ENCODE peak calls at places on chromosome 11, in four cellular contexts. One of them, this sample, is unnamed.

GRCh38 chr11:74611369-74611861 is 19.0 kb downstream of the POLD3 start:
- DNase-seq in A549: peak
- DNase-seq in K562: no peak
- DNase-seq in GM12878: no peak
- DNase-seq in this sample: peak

GRCh38 chr11:80330302-80330701 is 889.5 kb upstream of the TENM4 start:
- DNase-seq in A549: no peak
- DNase-seq in K562: no peak
- DNase-seq in GM12878: no peak
- DNase-seq in this sample: peak

GRCh38 chr11:1034001-1034400 is 2.5 kb downstream of the MUC6 start:
- DNase-seq in A549: no peak
- DNase-seq in K562: no peak
- DNase-seq in GM12878: no peak
- DNase-seq in this sample: no peak

GRCh38 chr11:73273246-73273890 is 1.2 kb downstream of the P2RY6 start:
- DNase-seq in A549: no peak
- DNase-seq in K562: no peak
- DNase-seq in GM12878: no peak
- DNase-seq in this sample: no peak

GRCh38 chr11:116958246-116958645 is 120.8 kb upstream of the APOA1 start:
- DNase-seq in A549: no peak
- DNase-seq in K562: no peak
- DNase-seq in GM12878: no peak
- DNase-seq in this sample: no peak

GRCh38 chr11:63882555-63883242 is 34.3 kb downstream of the RCOR2 start:
- DNase-seq in A549: no peak
- DNase-seq in K562: no peak
- DNase-seq in GM12878: no peak
- DNase-seq in this sample: no peak

GRCh38 chr11:132248585-132248984 is 878.2 kb downstream of the NTM start:
- DNase-seq in A549: no peak
- DNase-seq in K562: no peak
- DNase-seq in GM12878: no peak
- DNase-seq in this sample: no peak

GRCh38 chr11:69088676-69089146 is 40.0 kb downstream of the TPCN2 start:
- DNase-seq in A549: peak
- DNase-seq in K562: peak
- DNase-seq in GM12878: peak
- DNase-seq in this sample: peak

GRCh38 chr11:976431-977160 is 50.9 kb downstream of the AP2A2 start:
- DNase-seq in A549: no peak
- DNase-seq in K562: no peak
- DNase-seq in GM12878: no peak
- DNase-seq in this sample: no peak

GRCh38 chr11:83573097-83573496 is 286.9 kb upstream of the CCDC90B start:
- DNase-seq in A549: no peak
- DNase-seq in K562: no peak
- DNase-seq in GM12878: no peak
- DNase-seq in this sample: peak

GRCh38 chr11:111586305-111586915 is 15.8 kb upstream of the SIK2 start:
- DNase-seq in A549: peak
- DNase-seq in K562: peak
- DNase-seq in GM12878: no peak
- DNase-seq in this sample: peak

GRCh38 chr11:1708716-1709115 is 11.7 kb downstream of the KRTAP5-6 start:
- DNase-seq in A549: no peak
- DNase-seq in K562: no peak
- DNase-seq in GM12878: no peak
- DNase-seq in this sample: no peak

GRCh38 chr11:78656327-78656726 is 81.7 kb upstream of the NARS2 start:
- DNase-seq in A549: no peak
- DNase-seq in K562: no peak
- DNase-seq in GM12878: no peak
- DNase-seq in this sample: no peak

GRCh38 chr11:66729447-66729846 is 431 bp upstream of the SPTBN2 start:
- DNase-seq in A549: no peak
- DNase-seq in K562: no peak
- DNase-seq in GM12878: no peak
- DNase-seq in this sample: no peak

GRCh38 chr11:120832609-120833221 is 191.2 kb upstream of the TBCEL start:
- DNase-seq in A549: no peak
- DNase-seq in K562: no peak
- DNase-seq in GM12878: no peak
- DNase-seq in this sample: no peak

GRCh38 chr11:114216804-114217195 is 79.4 kb upstream of the NNMT start:
- DNase-seq in A549: no peak
- DNase-seq in K562: no peak
- DNase-seq in GM12878: no peak
- DNase-seq in this sample: no peak

GRCh38 chr11:124761301-124762021 is 629 bp downstream of the ESAM start:
- DNase-seq in A549: no peak
- DNase-seq in K562: no peak
- DNase-seq in GM12878: no peak
- DNase-seq in this sample: no peak

GRCh38 chr11:117871160-117871559 is 5.3 kb downstream of the FXYD6 start:
- DNase-seq in A549: no peak
- DNase-seq in K562: no peak
- DNase-seq in GM12878: no peak
- DNase-seq in this sample: no peak

GRCh38 chr11:73126804-73127480 is 15.2 kb downstream of the FCHSD2 start:
- DNase-seq in A549: no peak
- DNase-seq in K562: no peak
- DNase-seq in GM12878: no peak
- DNase-seq in this sample: no peak

GRCh38 chr11:43835104-43835503 is 45.5 kb upstream of the ALKBH3 start:
- DNase-seq in A549: no peak
- DNase-seq in K562: no peak
- DNase-seq in GM12878: no peak
- DNase-seq in this sample: no peak

GRCh38 chr11:34175284-34176019 is 70.0 kb downstream of the NAT10 start:
- DNase-seq in A549: no peak
- DNase-seq in K562: peak
- DNase-seq in GM12878: no peak
- DNase-seq in this sample: no peak

GRCh38 chr11:122656631-122657101 is 1.1 kb downstream of the UBASH3B start:
- DNase-seq in A549: peak
- DNase-seq in K562: no peak
- DNase-seq in GM12878: no peak
- DNase-seq in this sample: peak

GRCh38 chr11:116791002-116791812 is 472 bp downstream of the APOA5 start:
- DNase-seq in A549: peak
- DNase-seq in K562: peak
- DNase-seq in GM12878: no peak
- DNase-seq in this sample: peak

GRCh38 chr11:83033972-83034672 is 37.6 kb downstream of the RAB30 start:
- DNase-seq in A549: no peak
- DNase-seq in K562: no peak
- DNase-seq in GM12878: no peak
- DNase-seq in this sample: peak

GRCh38 chr11:75238595-75239245 is 1.9 kb upstream of the TPBGL start:
- DNase-seq in A549: no peak
- DNase-seq in K562: no peak
- DNase-seq in GM12878: no peak
- DNase-seq in this sample: no peak

GRCh38 chr11:126100681-126101080 is 38.0 kb upstream of the CDON start:
- DNase-seq in A549: no peak
- DNase-seq in K562: no peak
- DNase-seq in GM12878: no peak
- DNase-seq in this sample: no peak

GRCh38 chr11:85170184-85170583 is 457.0 kb downstream of the DLG2 start:
- DNase-seq in A549: peak
- DNase-seq in K562: no peak
- DNase-seq in GM12878: no peak
- DNase-seq in this sample: peak

GRCh38 chr11:72576196-72576595 is 98.0 kb downstream of the PDE2A start:
- DNase-seq in A549: no peak
- DNase-seq in K562: no peak
- DNase-seq in GM12878: no peak
- DNase-seq in this sample: no peak

GRCh38 chr11:26109658-26110393 is 222.1 kb upstream of the ANO3 start:
- DNase-seq in A549: no peak
- DNase-seq in K562: no peak
- DNase-seq in GM12878: no peak
- DNase-seq in this sample: peak

GRCh38 chr11:69209936-69210659 is 54.4 kb downstream of the SMIM38 start:
- DNase-seq in A549: no peak
- DNase-seq in K562: peak
- DNase-seq in GM12878: peak
- DNase-seq in this sample: no peak

GRCh38 chr11:78425436-78425835 is 7.8 kb upstream of the GAB2 start:
- DNase-seq in A549: no peak
- DNase-seq in K562: no peak
- DNase-seq in GM12878: no peak
- DNase-seq in this sample: no peak

GRCh38 chr11:6735306-6735705 is 36.5 kb downstream of the OR2AG2 start:
- DNase-seq in A549: no peak
- DNase-seq in K562: no peak
- DNase-seq in GM12878: no peak
- DNase-seq in this sample: no peak

GRCh38 chr11:86891020-86891419 is 64.2 kb downstream of the FZD4 start:
- DNase-seq in A549: no peak
- DNase-seq in K562: no peak
- DNase-seq in GM12878: no peak
- DNase-seq in this sample: no peak

GRCh38 chr11:995752-996420 is 40.6 kb downstream of the MUC6 start:
- DNase-seq in A549: no peak
- DNase-seq in K562: peak
- DNase-seq in GM12878: peak
- DNase-seq in this sample: no peak

GRCh38 chr11:46895821-46896220 is 22.5 kb downstream of the LRP4 start:
- DNase-seq in A549: no peak
- DNase-seq in K562: no peak
- DNase-seq in GM12878: no peak
- DNase-seq in this sample: no peak

GRCh38 chr11:46894506-46894905 is 23.8 kb downstream of the LRP4 start:
- DNase-seq in A549: no peak
- DNase-seq in K562: no peak
- DNase-seq in GM12878: no peak
- DNase-seq in this sample: no peak

GRCh38 chr11:46898396-46899095 is 19.8 kb downstream of the LRP4 start:
- DNase-seq in A549: no peak
- DNase-seq in K562: no peak
- DNase-seq in GM12878: no peak
- DNase-seq in this sample: no peak

GRCh38 chr11:46894961-46895360 is 23.4 kb downstream of the LRP4 start:
- DNase-seq in A549: no peak
- DNase-seq in K562: no peak
- DNase-seq in GM12878: no peak
- DNase-seq in this sample: no peak

GRCh38 chr11:46896719-46897406 is 21.5 kb downstream of the LRP4 start:
- DNase-seq in A549: peak
- DNase-seq in K562: no peak
- DNase-seq in GM12878: no peak
- DNase-seq in this sample: peak
- TF ChIP-seq RCOR1 in A549: no peak
- TF ChIP-seq RCOR1 in K562: peak
- TF ChIP-seq RCOR1 in GM12878: no peak
- TF ChIP-seq RCOR1 in this sample: no peak

GRCh38 chr11:102473543-102473942 is 21.0 kb upstream of the TMEM123 start:
- DNase-seq in A549: no peak
- DNase-seq in K562: no peak
- DNase-seq in GM12878: no peak
- DNase-seq in this sample: no peak

GRCh38 chr11:102476812-102477211 is 24.2 kb upstream of the TMEM123 start:
- DNase-seq in A549: no peak
- DNase-seq in K562: no peak
- DNase-seq in GM12878: no peak
- DNase-seq in this sample: peak

GRCh38 chr11:102479733-102480132 is 27.2 kb upstream of the TMEM123 start:
- DNase-seq in A549: no peak
- DNase-seq in K562: no peak
- DNase-seq in GM12878: no peak
- DNase-seq in this sample: no peak

GRCh38 chr11:102478660-102479245 is 26.2 kb upstream of the TMEM123 start:
- DNase-seq in A549: no peak
- DNase-seq in K562: no peak
- DNase-seq in GM12878: no peak
- DNase-seq in this sample: no peak

GRCh38 chr11:102476069-102476468 is 23.5 kb upstream of the TMEM123 start:
- DNase-seq in A549: no peak
- DNase-seq in K562: no peak
- DNase-seq in GM12878: no peak
- DNase-seq in this sample: peak
- H3K4me2 ChIP-seq in A549: peak
- H3K4me2 ChIP-seq in K562: no peak
- H3K4me2 ChIP-seq in GM12878: no peak
- H3K4me2 ChIP-seq in this sample: no peak

DNA sequence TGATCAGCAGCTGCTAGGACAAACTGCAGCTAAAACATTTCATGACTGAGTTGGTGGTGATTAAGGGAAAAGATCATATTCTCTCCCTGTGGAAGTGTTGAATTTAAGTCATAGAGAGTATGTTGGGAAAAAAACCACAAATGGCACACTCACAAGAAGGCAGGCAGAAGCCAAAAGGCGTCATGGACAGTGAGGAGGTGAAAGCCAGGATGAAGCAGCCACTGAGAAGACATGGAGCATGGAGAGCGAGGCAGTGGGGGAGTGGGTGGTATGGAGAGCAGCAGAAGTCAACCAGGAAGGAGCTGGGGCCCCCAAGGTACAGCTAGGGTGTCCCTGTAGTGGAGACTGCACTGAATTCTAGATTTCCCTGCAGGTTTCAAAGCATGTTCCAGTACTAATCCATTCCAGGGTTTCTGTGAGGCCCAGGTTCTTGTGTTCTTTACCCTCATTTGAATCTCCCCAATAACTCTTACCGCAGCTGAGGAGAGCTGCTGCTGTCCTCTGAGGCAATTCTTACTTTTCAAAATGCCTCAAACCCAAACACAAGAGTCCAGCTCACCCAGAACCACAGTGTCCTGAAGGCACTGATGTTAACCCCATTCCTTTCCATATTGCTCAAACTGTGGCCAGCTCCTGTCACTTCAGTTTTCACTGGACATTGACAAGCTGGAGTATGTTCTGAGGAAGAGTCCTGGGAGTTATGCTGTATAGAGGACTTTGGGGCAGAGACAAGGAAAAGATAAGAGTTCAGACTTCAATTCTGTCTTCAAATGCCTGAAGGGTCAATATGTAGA is 191.8 kb upstream of the E2F8 start:
- DNase-seq in A549: no peak
- DNase-seq in K562: no peak
- DNase-seq in GM12878: peak
- DNase-seq in this sample: peak
- TF ChIP-seq RCOR1 in A549: no peak
- TF ChIP-seq RCOR1 in K562: no peak
- TF ChIP-seq RCOR1 in GM12878: no peak
- TF ChIP-seq RCOR1 in this sample: no peak

DNA sequence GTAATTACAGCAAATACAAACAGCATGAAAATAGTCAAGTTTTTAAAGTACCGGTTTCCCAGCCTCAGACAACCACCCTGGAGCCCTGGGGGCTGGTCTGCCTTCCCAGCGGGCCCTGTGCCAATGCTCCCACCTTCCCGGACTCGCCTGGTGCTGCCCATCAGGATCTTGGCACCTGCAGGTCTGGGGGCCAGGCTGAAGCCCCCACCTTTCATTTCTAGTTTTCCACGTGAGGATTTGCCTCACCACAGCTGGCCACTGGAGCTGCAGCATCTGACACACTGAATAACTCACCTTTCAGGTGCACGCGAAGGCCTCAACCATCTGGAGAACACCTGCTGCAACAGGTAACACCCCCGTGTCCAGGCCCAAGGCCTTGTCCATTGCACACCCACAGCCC is 108.7 kb upstream of the THY1 start:
- DNase-seq in A549: no peak
- DNase-seq in K562: no peak
- DNase-seq in GM12878: no peak
- DNase-seq in this sample: no peak
- H3K4me2 ChIP-seq in A549: no peak
- H3K4me2 ChIP-seq in K562: no peak
- H3K4me2 ChIP-seq in GM12878: no peak
- H3K4me2 ChIP-seq in this sample: no peak